ENCODE peak calls at places on chromosomes 2 and 18, in five cellular contexts. K is CD8-positive, alpha-beta T cell; A is HL-60; U is psoas muscle; D is hepatocyte. C is an unnamed sample.
A peak's percentile ranks its signal among the peaks of the same experiment; 100 is the strongest.

GRCh38 chr2:44257781-44258180 is 17.5 kb upstream of the SLC3A1 start:
- DNase-seq in K (no peak), A (no peak), U (no peak), D (no peak), C (no peak)

GRCh38 chr2:34365512-34365911 is 766.4 kb upstream of the FAM98A start:
- DNase-seq in K (no peak), A (no peak), U (no peak), D (no peak), C (no peak)

GRCh38 chr2:105917216-105917615 is 172.5 kb downstream of the NCK2 start:
- DNase-seq in K (no peak), A (peak; percentile 14), U (no peak), D (no peak), C (peak; percentile 79)

GRCh38 chr2:84807063-84807485 is 73.8 kb downstream of the TRABD2A start:
- DNase-seq in K (no peak), A (no peak), U (no peak), D (peak; percentile 54), C (no peak)

GRCh38 chr18:63409301-63409700 is 13.0 kb downstream of the VPS4B start:
- DNase-seq in K (no peak), A (no peak), U (no peak), D (no peak), C (no peak)

GRCh38 chr18:3135536-3135935 is 84.2 kb downstream of the MYOM1 start:
- DNase-seq in K (no peak), A (no peak), U (no peak), D (no peak), C (no peak)

GRCh38 chr2:204795156-204795555 is 249.9 kb downstream of the PARD3B start:
- DNase-seq in K (no peak), A (no peak), U (no peak), D (no peak), C (no peak)

GRCh38 chr2:12455626-12456025 is 261.1 kb upstream of the TRIB2 start:
- DNase-seq in K (no peak), A (no peak), U (no peak), D (no peak), C (no peak)

GRCh38 chr18:65439184-65439583 is 311.6 kb upstream of the CDH7 start:
- DNase-seq in K (no peak), A (no peak), U (no peak), D (peak; percentile 40), C (peak; percentile 6)

GRCh38 chr2:233824373-233824772 is 30.0 kb downstream of the HJURP start:
- DNase-seq in K (no peak), A (no peak), U (no peak), D (no peak), C (no peak)

GRCh38 chr2:233184669-233185068 is 66.8 kb upstream of the ATG16L1 start:
- DNase-seq in K (no peak), A (no peak), U (no peak), D (no peak), C (no peak)

GRCh38 chr2:119137502-119137901 is 21.0 kb downstream of the C1QL2 start:
- DNase-seq in K (no peak), A (no peak), U (no peak), D (no peak), C (no peak)

GRCh38 chr2:18860179-18860578 is 270.8 kb upstream of the NT5C1B start:
- DNase-seq in K (no peak), A (no peak), U (no peak), D (no peak), C (no peak)

GRCh38 chr2:64283641-64284371 is 139.6 kb upstream of the PELI1 start:
- DNase-seq in K (peak; percentile 21), A (no peak), U (no peak), D (no peak), C (no peak)

GRCh38 chr18:28439870-28440269 is 262.9 kb upstream of the CDH2 start:
- DNase-seq in K (no peak), A (no peak), U (no peak), D (no peak), C (peak; percentile 1)

GRCh38 chr18:59228361-59228760 is 8.4 kb downstream of the GRP start:
- DNase-seq in K (no peak), A (no peak), U (no peak), D (no peak), C (no peak)

GRCh38 chr2:240579071-240579762 is 7.3 kb upstream of the CAPN10 start:
- DNase-seq in K (no peak), A (no peak), U (no peak), D (no peak), C (peak; percentile 55)

GRCh38 chr18:44229693-44230108 is 451.0 kb upstream of the SETBP1 start:
- DNase-seq in K (no peak), A (no peak), U (peak; percentile 41), D (peak; percentile 57), C (no peak)

GRCh38 chr2:86021396-86022378 is 84.0 kb downstream of the POLR1A start:
- DNase-seq in K (no peak), A (no peak), U (no peak), D (no peak), C (no peak)

GRCh38 chr2:231260442-231260841 is 62.0 kb downstream of the ARMC9 start:
- DNase-seq in K (no peak), A (no peak), U (no peak), D (no peak), C (peak; percentile 46)

GRCh38 chr2:123095219-123095618 is 929.9 kb upstream of the CNTNAP5 start:
- DNase-seq in K (no peak), A (no peak), U (no peak), D (no peak), C (no peak)

GRCh38 chr2:192082121-192082520 is 112.6 kb downstream of the TMEFF2 start:
- DNase-seq in K (no peak), A (no peak), U (no peak), D (no peak), C (no peak)

GRCh38 chr2:120323214-120323613 is 22.7 kb upstream of the INHBB start:
- DNase-seq in K (no peak), A (no peak), U (peak; percentile 79), D (no peak), C (peak; percentile 35)

GRCh38 chr18:35635171-35635570 is 53.6 kb downstream of the GALNT1 start:
- DNase-seq in K (no peak), A (no peak), U (no peak), D (peak; percentile 67), C (no peak)

GRCh38 chr2:157540102-157540501 is 88.6 kb downstream of the ACVR1C start:
- DNase-seq in K (no peak), A (no peak), U (no peak), D (no peak), C (no peak)

GRCh38 chr18:46434629-46435028 is 222.4 kb downstream of the LOXHD1 start:
- DNase-seq in K (no peak), A (no peak), U (no peak), D (no peak), C (no peak)

GRCh38 chr2:18268400-18268799 is 292.1 kb downstream of the RDH14 start:
- DNase-seq in K (no peak), A (no peak), U (no peak), D (no peak), C (no peak)

GRCh38 chr2:573025-573424 is 104.2 kb downstream of the TMEM18 start:
- DNase-seq in K (no peak), A (no peak), U (no peak), D (no peak), C (no peak)

GRCh38 chr2:177783835-177784448 is 288.6 kb downstream of the PDE11A start:
- DNase-seq in K (no peak), A (no peak), U (no peak), D (no peak), C (peak; percentile 85)

GRCh38 chr2:118850901-118851268 is 3.4 kb upstream of the EN1 start:
- DNase-seq in K (no peak), A (no peak), U (no peak), D (no peak), C (no peak)

GRCh38 chr2:8761529-8762164 is 75.8 kb downstream of the KIDINS220 start:
- DNase-seq in K (no peak), A (peak; percentile 13), U (no peak), D (peak; percentile 37), C (peak; percentile 55)
- TF ChIP-seq CTCF in K (peak; percentile 50), A (peak; percentile 34), U (peak; percentile 38), D (peak; percentile 64), C (peak; percentile 37)

DNA sequence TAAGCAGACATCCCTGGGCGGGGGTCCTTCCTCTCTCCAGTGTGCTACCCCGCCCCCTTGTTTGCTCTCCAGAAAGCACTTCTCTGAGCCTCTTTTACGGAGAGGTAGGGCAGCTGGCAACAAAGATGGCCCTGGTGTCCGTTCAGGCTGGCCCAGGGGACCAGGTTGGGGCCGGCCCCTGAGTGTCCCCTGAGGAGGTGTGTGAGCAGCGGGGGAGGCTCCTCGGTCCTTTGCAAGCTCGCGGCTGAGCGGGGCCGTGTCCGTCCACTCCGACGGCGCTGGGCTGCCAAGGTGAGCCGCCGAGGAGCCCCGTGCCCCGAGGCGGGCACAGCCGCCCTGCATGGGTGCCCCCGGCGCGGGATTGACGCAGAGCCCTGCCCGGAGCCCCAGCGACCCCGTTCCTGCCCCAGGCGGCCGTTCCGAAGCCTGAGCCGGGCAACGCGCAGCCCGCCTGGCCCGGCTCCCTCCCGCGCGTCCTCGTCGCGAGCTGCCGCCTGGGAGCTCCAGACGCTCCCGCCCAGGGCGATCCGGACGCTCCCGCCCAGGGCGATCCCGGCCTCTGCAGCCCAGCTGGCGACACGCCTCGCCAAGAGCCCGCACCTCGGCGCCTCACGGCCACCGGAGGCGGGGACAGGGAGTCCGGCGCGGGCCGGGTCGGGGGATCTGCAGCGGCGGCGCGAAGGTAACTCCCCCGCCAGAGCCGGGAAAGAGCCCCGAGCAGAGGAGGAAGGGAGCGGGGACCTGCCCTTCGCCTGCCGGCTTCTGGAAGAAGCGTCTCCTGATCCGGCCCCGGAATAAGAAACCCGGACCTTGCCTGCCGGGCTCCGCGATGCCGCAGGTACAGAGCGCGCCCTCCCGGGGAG is at the start of gene PROKR1:
- DNase-seq in K (no peak), A (no peak), U (peak; percentile 28), D (peak; percentile 65), C (peak; percentile 67)
- H3K4me3 ChIP-seq in K (no peak within 1 kb of the TSS), A (peak within 1 kb of the TSS; percentile 37), U (peak within 1 kb of the TSS; percentile 64), D (peak within 1 kb of the TSS; percentile 60), C (no peak within 1 kb of the TSS)

GRCh38 chr2:8525236-8525581 is 156.6 kb upstream of the ID2 start:
- DNase-seq in K (no peak), A (no peak), U (no peak), D (no peak), C (no peak)

GRCh38 chr2:8527031-8527430 is 154.8 kb upstream of the ID2 start:
- DNase-seq in K (no peak), A (no peak), U (no peak), D (no peak), C (no peak)

GRCh38 chr2:8526403-8526696 is 155.5 kb upstream of the ID2 start:
- DNase-seq in K (no peak), A (no peak), U (no peak), D (no peak), C (no peak)

GRCh38 chr2:8524823-8525222 is 157.0 kb upstream of the ID2 start:
- DNase-seq in K (no peak), A (no peak), U (no peak), D (no peak), C (no peak)

GRCh38 chr2:8525582-8526402 is 156.1 kb upstream of the ID2 start:
- DNase-seq in K (no peak), A (peak; percentile 84), U (peak; percentile 66), D (peak; percentile 83), C (peak; percentile 82)
- TF ChIP-seq CTCF in K (no peak), A (peak; percentile 13), U (no peak), D (peak; percentile 26), C (no peak)

DNA sequence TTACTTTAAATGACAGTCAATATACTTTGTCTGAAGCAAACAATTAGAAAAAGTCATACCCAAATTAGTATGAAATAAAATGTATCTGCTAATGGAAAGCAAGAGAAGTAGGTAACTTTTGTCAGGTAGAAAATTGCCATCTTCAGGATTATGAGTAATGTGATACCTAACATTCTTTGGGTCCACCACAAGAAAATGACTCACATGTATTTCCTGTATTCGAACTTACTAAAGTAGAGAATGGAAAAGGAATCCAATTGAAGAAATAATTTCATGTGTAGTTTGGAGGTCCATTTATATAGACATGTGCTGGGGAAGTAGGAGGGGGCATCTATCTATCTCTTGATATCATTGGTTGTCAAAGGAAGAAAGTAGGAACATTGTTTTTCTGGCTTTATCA is 636.2 kb upstream of the CHAC2 start:
- DNase-seq in K (no peak), A (no peak), U (no peak), D (no peak), C (no peak)
- H3K4me3 ChIP-seq in K (no peak overlapping the region), A (no peak overlapping the region), U (no peak overlapping the region), D (no peak overlapping the region), C (no peak overlapping the region)